ENCODE peak calls at places on chromosomes 12 and 14, in eight cellular contexts. I, A, Y, L, V, F, S and B are unnamed samples.

GRCh38 chr14:63288853-63289252 is 29.9 kb downstream of the GPHB5 start:
- DNase-seq in Y (no peak), V (no peak), S (no peak), F (no peak), L (no peak), A (no peak), I (no peak), B (no peak)

GRCh38 chr14:94120667-94121335 is 8.6 kb downstream of the IFI27L2 start:
- DNase-seq in S (peak; percentile 8), I (peak; percentile 50), V (peak; percentile 90), Y (peak; percentile 14), F (no peak), A (no peak), L (peak; percentile 20), B (no peak)

GRCh38 chr12:124592050-124592449 is 24.6 kb upstream of the NCOR2 start:
- DNase-seq in Y (no peak), F (no peak), S (no peak), L (no peak), I (no peak), V (peak; percentile 73), A (no peak), B (no peak)

GRCh38 chr12:124588689-124589318 is 21.4 kb upstream of the NCOR2 start:
- DNase-seq in I (peak; percentile 81), L (no peak), V (peak; percentile 81), A (no peak), F (no peak), S (no peak), Y (no peak), B (no peak)

GRCh38 chr12:122836027-122836921 is 1.0 kb downstream of the HIP1R start:
- DNase-seq in F (peak; percentile 50), A (peak; percentile 66), V (peak; percentile 16), L (peak; percentile 71), S (peak; percentile 78), I (peak; percentile 66), Y (peak; percentile 59), B (peak; percentile 40)

GRCh38 chr12:125122668-125123067 is 57.4 kb downstream of the AACS start:
- DNase-seq in F (no peak), L (no peak), S (no peak), A (no peak), V (no peak), I (no peak), Y (no peak), B (no peak)

GRCh38 chr12:25328082-25328712 is 77.5 kb upstream of the KRAS start:
- DNase-seq in A (peak; percentile 3), I (no peak), Y (peak; percentile 59), L (no peak), V (peak; percentile 66), F (no peak), S (no peak), B (no peak)

GRCh38 chr14:21023174-21023573 is 1.7 kb downstream of the NDRG2 start:
- DNase-seq in S (no peak), Y (peak; percentile 58), V (no peak), I (no peak), L (no peak), A (no peak), F (no peak), B (no peak)

GRCh38 chr12:67697443-67697842 is 48.9 kb downstream of the DYRK2 start:
- DNase-seq in I (no peak), V (no peak), A (no peak), L (no peak), S (no peak), F (no peak), Y (no peak), B (no peak)

GRCh38 chr12:66837311-66837627 is 158.4 kb upstream of the GRIP1 start:
- DNase-seq in A (no peak), I (no peak), S (no peak), F (no peak), V (no peak), L (no peak), Y (no peak), B (no peak)

GRCh38 chr12:14086838-14087237 is 105.4 kb upstream of the GRIN2B start:
- DNase-seq in Y (no peak), L (no peak), I (no peak), S (no peak), V (no peak), F (no peak), A (no peak), B (no peak)

GRCh38 chr14:68782091-68782981 is 10.5 kb downstream of the ZFP36L1 start:
- DNase-seq in S (peak; percentile 24), L (peak; percentile 62), A (no peak), V (no peak), Y (peak; percentile 47), I (peak; percentile 65), F (no peak), B (peak; percentile 58)

GRCh38 chr14:22226381-22226780 is 362.6 kb downstream of the DAD1 start:
- DNase-seq in Y (no peak), L (no peak), S (no peak), A (no peak), I (no peak), V (peak; percentile 59), F (no peak), B (no peak)

GRCh38 chr12:105681341-105681740 is 350.9 kb downstream of the C12orf75 start:
- DNase-seq in I (no peak), Y (no peak), A (no peak), F (no peak), S (no peak), V (no peak), L (no peak), B (no peak)

GRCh38 chr12:57522019-57522886 is at the start of gene MBD6:
- DNase-seq in L (peak; percentile 97), A (peak; percentile 89), Y (peak; percentile 96), F (peak; percentile 96), I (peak; percentile 99), S (peak; percentile 94), V (peak; percentile 91), B (peak; percentile 97)

GRCh38 chr14:36443374-36443773 is 76.7 kb downstream of the NKX2-1 start:
- DNase-seq in Y (no peak), A (no peak), S (no peak), I (no peak), V (no peak), F (no peak), L (no peak), B (no peak)

GRCh38 chr14:79643132-79643531 is 568.2 kb downstream of the DIO2 start:
- DNase-seq in I (no peak), V (no peak), Y (no peak), A (no peak), S (no peak), L (no peak), F (no peak), B (no peak)

GRCh38 chr12:949337-950099 is at the start of gene RAD52:
- DNase-seq in S (peak; percentile 98), L (peak; percentile 98), Y (peak; percentile 98), V (peak; percentile 99), F (peak; percentile 82), A (peak; percentile 96), I (peak; percentile 99), B (peak; percentile 99)
- TF ChIP-seq POLR2A in S (no peak), L (no peak), Y (peak; percentile 74), V (peak; percentile 78), F (peak; percentile 77), A (peak; percentile 91), I (peak; percentile 70), B (peak; percentile 88)

GRCh38 chr12:54017845-54018607 is 9.2 kb downstream of the HOXC8 start:
- DNase-seq in F (peak; percentile 92), S (peak; percentile 67), L (peak; percentile 94), A (no peak), Y (no peak), I (no peak), V (peak; percentile 33), B (peak; percentile 12)
- TF ChIP-seq POLR2A in F (peak; percentile 40), S (no peak), L (no peak), A (no peak), Y (no peak), I (no peak), V (no peak), B (no peak)

GRCh38 chr14:74942608-74943007 is 12.8 kb downstream of the PGF start:
- DNase-seq in I (no peak), S (no peak), L (no peak), F (no peak), Y (no peak), A (no peak), V (no peak), B (peak; percentile 46)

GRCh38 chr14:74940956-74941565 is 14.3 kb downstream of the PGF start:
- DNase-seq in V (no peak), I (no peak), S (no peak), Y (no peak), A (no peak), L (no peak), F (no peak), B (no peak)

GRCh38 chr14:74942164-74942563 is 13.2 kb downstream of the PGF start:
- DNase-seq in L (no peak), V (no peak), A (no peak), Y (no peak), S (no peak), I (no peak), F (no peak), B (peak; percentile 47)

GRCh38 chr14:74938873-74939495 is 15.9 kb upstream of the RPS6KL1 start:
- DNase-seq in A (no peak), S (no peak), L (no peak), Y (no peak), I (no peak), F (no peak), V (no peak), B (no peak)

DNA sequence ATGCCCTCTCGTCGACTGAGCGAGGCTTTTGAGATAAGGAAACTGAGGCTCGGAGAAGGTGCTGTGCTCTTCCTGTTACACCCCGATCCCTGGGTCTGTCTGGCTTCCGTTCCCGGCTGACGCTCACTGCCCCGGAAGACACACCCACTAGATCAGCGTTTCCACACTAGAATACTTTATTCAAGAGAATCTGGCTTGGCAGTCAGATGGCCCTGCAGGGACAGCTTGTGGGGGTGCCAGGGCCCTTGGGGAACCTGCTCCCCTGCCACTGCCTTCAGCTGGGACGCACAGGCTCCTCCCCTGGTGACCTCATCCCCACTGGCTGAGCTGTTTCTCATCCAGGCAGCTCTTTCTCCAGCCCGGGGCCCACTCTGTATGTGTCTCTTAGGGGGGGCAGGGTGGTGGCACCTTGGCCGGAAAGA is 13.7 kb downstream of the PGF start:
- DNase-seq in V (peak; percentile 57), L (no peak), F (no peak), I (peak; percentile 84), Y (no peak), S (no peak), A (no peak), B (peak; percentile 87)
- TF ChIP-seq POLR2A in V (no peak), L (no peak), F (no peak), I (no peak), Y (no peak), S (no peak), A (no peak), B (peak; percentile 61)

GRCh38 chr12:20596036-20596435 is 99.1 kb upstream of the SLCO1C1 start:
- DNase-seq in A (no peak), S (no peak), V (no peak), Y (no peak), F (no peak), I (no peak), L (no peak), B (no peak)

GRCh38 chr12:20588057-20588456 is 107.1 kb upstream of the SLCO1C1 start:
- DNase-seq in V (no peak), A (no peak), S (no peak), F (no peak), Y (no peak), L (no peak), I (no peak), B (no peak)

DNA sequence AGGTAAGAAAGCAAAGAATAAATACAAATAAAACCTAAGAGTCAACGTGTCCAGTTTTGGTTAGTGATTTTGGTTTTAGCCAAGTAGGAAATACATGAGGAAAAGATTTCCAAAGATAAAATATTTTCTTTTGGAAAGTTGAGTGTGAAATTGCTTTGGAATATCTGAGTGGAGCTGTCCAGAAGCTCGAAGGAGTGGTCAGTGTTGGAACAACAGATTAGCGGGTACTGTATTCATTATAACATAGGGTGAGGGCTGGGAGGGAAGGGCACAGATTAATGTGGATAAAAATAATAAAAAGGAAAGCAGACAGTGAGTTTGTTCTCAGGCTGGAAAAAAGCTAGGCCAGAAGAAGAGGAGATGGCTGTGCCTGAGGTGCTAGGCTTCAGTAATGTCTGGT is 101.5 kb upstream of the SLCO1C1 start:
- DNase-seq in A (no peak), Y (no peak), V (no peak), L (no peak), S (no peak), F (no peak), I (no peak), B (no peak)
- TF ChIP-seq POLR2A in A (no peak), Y (no peak), V (no peak), L (no peak), S (no peak), F (no peak), I (no peak), B (no peak)